ENCODE peak calls at places on chromosomes 5 and 9, in ten cellular contexts. O is GM12865, V is iPS DF 19.7, A is progenitor cell of endocrine pancreas, F is A172, U is kidney tubule cell, E is pancreas, G is GM03348, W is CMK, Q is ureter. H is an unnamed sample.

GRCh38 chr5:58012801-58013315 is 447.0 kb downstream of the PLK2 start:
- DNase-seq in O (no peak), V (no peak), A (no peak), F (no peak), U (no peak), E (no peak), G (no peak), W (no peak), Q (no peak), H (no peak)

GRCh38 chr5:178424141-178424855 is 165.9 kb downstream of the COL23A1 start:
- DNase-seq in O (no peak), V (no peak), A (no peak), F (no peak), U (no peak), E (no peak), G (no peak), W (no peak), Q (no peak), H (no peak)

GRCh38 chr9:108603141-108603540 is 252.6 kb downstream of the ACTL7B start:
- DNase-seq in O (no peak), V (no peak), A (no peak), F (no peak), U (no peak), E (no peak), G (no peak), W (no peak), Q (peak), H (no peak)

GRCh38 chr9:71079451-71079850 is 42.0 kb downstream of the TRPM3 start:
- DNase-seq in O (no peak), V (peak), A (no peak), F (peak), U (no peak), E (no peak), G (peak), W (no peak), Q (no peak), H (peak)

GRCh38 chr9:35014517-35014916 is 25.0 kb downstream of the DNAJB5 start:
- DNase-seq in O (no peak), V (no peak), A (no peak), F (no peak), U (no peak), E (no peak), G (no peak), W (no peak), Q (no peak), H (no peak)

GRCh38 chr5:113663879-113664278 is 150.4 kb downstream of the YTHDC2 start:
- DNase-seq in O (peak), V (no peak), A (peak), F (peak), U (peak), E (no peak), G (peak), W (no peak), Q (peak), H (peak)

GRCh38 chr9:4145482-4145881 is 154.4 kb downstream of the GLIS3 start:
- DNase-seq in O (no peak), V (no peak), A (no peak), F (no peak), U (peak), E (no peak), G (no peak), W (no peak), Q (no peak), H (no peak)

GRCh38 chr9:125460883-125461475 is 199.4 kb downstream of the GAPVD1 start:
- DNase-seq in O (no peak), V (no peak), A (no peak), F (no peak), U (peak), E (no peak), G (no peak), W (no peak), Q (no peak), H (no peak)

GRCh38 chr5:123720955-123721354 is 209.0 kb downstream of the CSNK1G3 start:
- DNase-seq in O (no peak), V (no peak), A (no peak), F (peak), U (peak), E (no peak), G (no peak), W (no peak), Q (no peak), H (no peak)

GRCh38 chr5:135977375-135977928 is 22.7 kb upstream of the LECT2 start:
- DNase-seq in O (peak), V (peak), A (peak), F (no peak), U (peak), E (peak), G (no peak), W (no peak), Q (peak), H (peak)

GRCh38 chr5:32301891-32302290 is 10.8 kb downstream of the MTMR12 start:
- DNase-seq in O (no peak), V (no peak), A (no peak), F (no peak), U (no peak), E (no peak), G (no peak), W (no peak), Q (no peak), H (no peak)

GRCh38 chr9:112377087-112377486 is 2.8 kb upstream of the HSDL2 start:
- DNase-seq in O (no peak), V (no peak), A (no peak), F (no peak), U (no peak), E (no peak), G (no peak), W (no peak), Q (no peak), H (no peak)

GRCh38 chr5:73137575-73138530 is 17.5 kb downstream of the TMEM171 start:
- DNase-seq in O (no peak), V (no peak), A (no peak), F (peak), U (no peak), E (no peak), G (no peak), W (no peak), Q (no peak), H (no peak)

GRCh38 chr5:168830833-168831232 is 251.7 kb upstream of the PANK3 start:
- DNase-seq in O (no peak), V (no peak), A (no peak), F (no peak), U (no peak), E (no peak), G (no peak), W (no peak), Q (no peak), H (no peak)

GRCh38 chr9:20838218-20838617 is 154.2 kb downstream of the FOCAD start:
- DNase-seq in O (no peak), V (no peak), A (no peak), F (no peak), U (peak), E (no peak), G (peak), W (no peak), Q (no peak), H (peak)

GRCh38 chr5:111461261-111461671 is 51.1 kb downstream of the STARD4 start:
- DNase-seq in O (no peak), V (peak), A (no peak), F (no peak), U (peak), E (no peak), G (peak), W (no peak), Q (no peak), H (peak)

GRCh38 chr9:37324691-37325490 is 97.6 kb upstream of the GRHPR start:
- DNase-seq in O (peak), V (no peak), A (no peak), F (no peak), U (no peak), E (no peak), G (no peak), W (no peak), Q (no peak), H (peak)

GRCh38 chr5:138793481-138794010 is 40.3 kb downstream of the CTNNA1 start:
- DNase-seq in O (no peak), V (no peak), A (no peak), F (no peak), U (no peak), E (no peak), G (peak), W (no peak), Q (no peak), H (no peak)